ENCODE peak calls at places on chromosomes 5 and 9, in five cellular contexts. Q is T-helper 1 cell, J is T47D, N is A549, W is mesendoderm. C is an unnamed sample.

GRCh38 chr9:3028535-3028934 is 184.6 kb upstream of the PUM3 start:
- DNase-seq in J (no peak), Q (no peak), N (no peak), W (no peak), C (no peak)

GRCh38 chr9:121902483-121903135 is 190.5 kb downstream of the TTLL11 start:
- DNase-seq in Q (no peak), J (no peak), N (no peak), W (no peak), C (no peak)

GRCh38 chr9:99197987-99198386 is 23.8 kb downstream of the ALG2 start:
- DNase-seq in N (no peak), J (no peak), Q (no peak), W (peak), C (no peak)

GRCh38 chr5:151696470-151697061 is 9.9 kb upstream of the SPARC start:
- DNase-seq in W (peak), Q (no peak), J (no peak), N (no peak), C (no peak)

GRCh38 chr5:150540615-150541396 is 32.9 kb downstream of the NDST1 start:
- DNase-seq in Q (no peak), W (no peak), J (no peak), N (no peak), C (no peak)

GRCh38 chr5:179256229-179257189 is 88.8 kb downstream of the ADAMTS2 start:
- DNase-seq in W (no peak), N (no peak), Q (no peak), J (no peak), C (no peak)

GRCh38 chr5:54616031-54616430 is 98.5 kb downstream of the SNX18 start:
- DNase-seq in J (no peak), N (no peak), W (no peak), Q (no peak), C (no peak)

GRCh38 chr9:127495884-127496555 is 44.7 kb downstream of the LRSAM1 start:
- DNase-seq in N (no peak), Q (no peak), W (no peak), J (no peak), C (no peak)

GRCh38 chr9:77019810-77020437 is 469 bp downstream of the FOXB2 start:
- DNase-seq in J (no peak), W (no peak), Q (no peak), N (no peak), C (no peak)

GRCh38 chr5:144156767-144157171 is 13.7 kb downstream of the YIPF5 start:
- DNase-seq in W (no peak), N (no peak), J (no peak), Q (no peak), C (no peak)

GRCh38 chr5:14237313-14238086 is 94.4 kb downstream of the TRIO start:
- DNase-seq in J (no peak), Q (no peak), N (no peak), W (no peak), C (no peak)

GRCh38 chr9:124320062-124320973 is 62.6 kb downstream of the NEK6 start:
- DNase-seq in W (peak), J (peak), N (peak), Q (peak), C (no peak)

GRCh38 chr5:141398608-141399007 is 861 bp downstream of the PCDHGB5 start:
- DNase-seq in J (no peak), W (no peak), Q (no peak), N (no peak), C (no peak)

GRCh38 chr9:127168756-127169506 is 46.5 kb upstream of the ANGPTL2 start:
- DNase-seq in W (no peak), N (no peak), Q (no peak), J (no peak), C (no peak)

GRCh38 chr5:171437286-171437821 is 17.9 kb downstream of the FGF18 start:
- DNase-seq in J (no peak), W (peak), N (no peak), Q (no peak), C (no peak)

GRCh38 chr9:93813221-93813620 is 141.9 kb downstream of the BARX1 start:
- DNase-seq in N (no peak), J (no peak), Q (no peak), W (no peak), C (no peak)

GRCh38 chr5:9166202-9167147 is 379.4 kb downstream of the SEMA5A start:
- DNase-seq in N (no peak), Q (no peak), J (no peak), W (no peak), C (no peak)

GRCh38 chr5:75612211-75612579 is 942 bp downstream of the ANKDD1B start:
- DNase-seq in N (no peak), J (no peak), Q (no peak), W (peak), C (no peak)